ENCODE peak calls at places on chromosome 15, in ten cellular contexts. W, H, S, N, L, M, Y, T, R and G are unnamed samples.

GRCh38 chr15:99929266-99929665 is 196.0 kb upstream of the LYSMD4 start:
- DNase-seq in H (no peak), R (no peak), L (no peak), W (no peak), T (no peak), N (no peak), M (no peak), S (no peak), Y (no peak), G (no peak)

GRCh38 chr15:45347989-45348388 is 30.4 kb downstream of the GATM start:
- DNase-seq in N (no peak), T (no peak), M (no peak), W (no peak), S (no peak), H (no peak), L (no peak), Y (no peak), R (no peak), G (no peak)

GRCh38 chr15:43749690-43750345 is 3.6 kb downstream of the PDIA3 start:
- DNase-seq in T (peak), L (no peak), M (no peak), H (no peak), R (peak), Y (no peak), W (no peak), S (no peak), N (peak), G (no peak)

GRCh38 chr15:77722759-77723460 is 90.2 kb upstream of the LINGO1 start:
- DNase-seq in S (no peak), W (no peak), Y (no peak), R (no peak), N (no peak), T (no peak), H (no peak), L (no peak), M (no peak), G (no peak)

GRCh38 chr15:54149115-54149531 is 170.9 kb downstream of the UNC13C start:
- DNase-seq in R (no peak), N (no peak), S (no peak), L (no peak), W (peak), T (peak), Y (no peak), H (no peak), M (no peak), G (no peak)

GRCh38 chr15:100111103-100112060 is 230.4 kb downstream of the ADAMTS17 start:
- DNase-seq in Y (peak), W (peak), R (no peak), T (peak), S (no peak), H (peak), M (no peak), N (peak), L (no peak), G (no peak)

GRCh38 chr15:60370804-60371700 is 26.7 kb downstream of the ANXA2 start:
- DNase-seq in W (peak), S (no peak), M (peak), R (no peak), Y (peak), N (peak), H (peak), T (peak), L (peak), G (peak)

GRCh38 chr15:66580643-66581042 is 14.8 kb upstream of the LCTL start:
- DNase-seq in L (no peak), S (no peak), W (no peak), R (no peak), H (peak), M (no peak), Y (peak), N (no peak), T (peak), G (no peak)

GRCh38 chr15:71813723-71814470 is 3.5 kb downstream of the NR2E3 start:
- DNase-seq in T (no peak), Y (no peak), L (no peak), R (no peak), W (no peak), M (no peak), S (no peak), N (no peak), H (no peak), G (no peak)

GRCh38 chr15:90165659-90166489 is 35.3 kb upstream of the SEMA4B start:
- DNase-seq in N (peak), Y (peak), L (peak), W (peak), H (peak), T (peak), M (peak), S (no peak), R (no peak), G (peak)

GRCh38 chr15:42001236-42001635 is 19.6 kb downstream of the PLA2G4E start:
- DNase-seq in M (no peak), R (no peak), Y (no peak), W (no peak), N (no peak), L (no peak), T (no peak), S (no peak), H (no peak), G (no peak)

GRCh38 chr15:66882251-66883020 is 180.4 kb downstream of the SMAD6 start:
- DNase-seq in H (peak), M (peak), L (no peak), W (no peak), T (peak), N (no peak), S (no peak), R (no peak), Y (peak), G (no peak)

GRCh38 chr15:85473455-85473854 is 93.1 kb downstream of the AKAP13 start:
- DNase-seq in Y (peak), T (peak), R (no peak), M (no peak), N (no peak), L (no peak), W (peak), S (no peak), H (peak), G (no peak)

GRCh38 chr15:48432688-48433087 is 101.5 kb downstream of the DUT start:
- DNase-seq in T (no peak), S (no peak), Y (no peak), L (no peak), R (no peak), N (no peak), M (no peak), H (no peak), W (no peak), G (no peak)

GRCh38 chr15:80536231-80536630 is 132.0 kb downstream of the ARNT2 start:
- DNase-seq in H (no peak), S (no peak), Y (no peak), R (no peak), M (no peak), N (no peak), T (no peak), L (no peak), W (no peak), G (no peak)

GRCh38 chr15:51172190-51172589 is 77.5 kb upstream of the TNFAIP8L3 start:
- DNase-seq in Y (peak), W (peak), H (peak), N (no peak), S (no peak), R (no peak), L (no peak), T (peak), M (peak), G (no peak)

GRCh38 chr15:99507732-99508571 is 57.8 kb upstream of the MEF2A start:
- DNase-seq in M (no peak), R (no peak), L (no peak), T (no peak), H (peak), S (no peak), N (no peak), Y (no peak), W (no peak), G (no peak)